ENCODE peak calls at places on chromosomes 7 and 10, in five cellular contexts. A is PC-3, L is mesendoderm, Z is mammary epithelial cell, M is IMR-90. H is an unnamed sample.
A peak's percentile ranks its signal among the peaks of the same experiment; 100 is the strongest.

GRCh38 chr10:5622586-5622985 is 43.8 kb downstream of the ASB13 start:
- DNase-seq in A (peak; percentile 25), M (peak; percentile 36), Z (peak; percentile 28), L (no peak), H (no peak)

GRCh38 chr10:126135177-126135576 is 238.8 kb downstream of the FANK1 start:
- DNase-seq in Z (no peak), M (peak; percentile 40), L (peak; percentile 59), A (peak; percentile 7), H (peak; percentile 71)

GRCh38 chr7:108452707-108453106 is 3.5 kb downstream of the NRCAM start:
- DNase-seq in Z (peak; percentile 29), M (peak; percentile 40), L (peak; percentile 38), A (peak; percentile 28), H (no peak)

GRCh38 chr7:1156782-1157535 is 3.0 kb downstream of the ZFAND2A start:
- DNase-seq in L (no peak), M (peak; percentile 52), A (peak; percentile 84), Z (no peak), H (no peak)

GRCh38 chr7:153061913-153062528 is 302.5 kb downstream of the ACTR3B start:
- DNase-seq in L (peak; percentile 56), A (peak; percentile 3), Z (no peak), M (no peak), H (peak; percentile 87)

GRCh38 chr7:137434530-137434929 is 91.0 kb upstream of the PTN start:
- DNase-seq in M (no peak), Z (no peak), A (no peak), L (peak; percentile 15), H (no peak)

GRCh38 chr7:74356589-74357315 is 67.5 kb downstream of the CLIP2 start:
- DNase-seq in A (peak; percentile 11), L (peak; percentile 18), Z (peak; percentile 14), M (peak; percentile 53), H (peak; percentile 63)

GRCh38 chr10:28587970-28588290 is 55.0 kb downstream of the WAC start:
- DNase-seq in A (no peak), L (peak; percentile 10), M (peak; percentile 75), Z (peak; percentile 42), H (no peak)

GRCh38 chr7:130875265-130875741 is 141.3 kb upstream of the KLF14 start:
- DNase-seq in M (peak; percentile 44), L (peak; percentile 77), Z (no peak), A (peak; percentile 71), H (peak; percentile 93)

GRCh38 chr7:106163257-106163656 is 51.1 kb upstream of the SYPL1 start:
- DNase-seq in Z (no peak), A (no peak), M (no peak), L (no peak), H (no peak)

GRCh38 chr7:8379264-8379663 is 54.1 kb upstream of the NXPH1 start:
- DNase-seq in Z (no peak), L (no peak), A (no peak), M (no peak), H (no peak)

GRCh38 chr10:112230325-112230988 is 46.9 kb upstream of the GPAM start:
- DNase-seq in M (peak; percentile 58), L (peak; percentile 42), Z (no peak), A (peak; percentile 23), H (no peak)

GRCh38 chr10:62990126-62990525 is 143.0 kb upstream of the NRBF2 start:
- DNase-seq in M (no peak), L (no peak), A (peak; percentile 47), Z (peak; percentile 67), H (no peak)

GRCh38 chr10:131885391-131886165 is 15.2 kb upstream of the PPP2R2D start:
- DNase-seq in A (peak; percentile 73), L (peak; percentile 75), Z (peak; percentile 65), M (peak; percentile 39), H (peak; percentile 95)

GRCh38 chr10:34049887-34050286 is 715.4 kb upstream of the NRP1 start:
- DNase-seq in Z (peak; percentile 32), M (peak; percentile 82), L (peak; percentile 22), A (peak; percentile 61), H (no peak)

GRCh38 chr7:4531236-4531635 is 150.9 kb upstream of the FOXK1 start:
- DNase-seq in L (no peak), M (no peak), Z (no peak), A (no peak), H (peak; percentile 60)

GRCh38 chr10:119306964-119307363 is 99.6 kb downstream of the GRK5 start:
- DNase-seq in M (peak; percentile 42), L (no peak), Z (peak; percentile 44), A (peak; percentile 55), H (no peak)
- H3K9ac ChIP-seq in M (no peak overlapping the region), L (no peak overlapping the region), Z (no peak overlapping the region), A (no peak overlapping the region), H (no peak overlapping the region)

GRCh38 chr7:75687246-75688088 is 51.3 kb downstream of the HIP1 start:
- DNase-seq in Z (no peak), M (no peak), A (no peak), L (no peak), H (no peak)
- H3K9ac ChIP-seq in Z (no peak overlapping the region), M (no peak overlapping the region), A (no peak overlapping the region), L (no peak overlapping the region), H (no peak overlapping the region)

GRCh38 chr10:3528271-3528670 is 256.7 kb downstream of the KLF6 start:
- DNase-seq in Z (no peak), A (no peak), L (no peak), M (no peak), H (no peak)

GRCh38 chr10:3528823-3529222 is 256.2 kb downstream of the KLF6 start:
- DNase-seq in L (no peak), A (no peak), M (no peak), Z (no peak), H (no peak)

GRCh38 chr10:3530346-3531096 is 254.5 kb downstream of the KLF6 start:
- DNase-seq in A (peak; percentile 59), L (no peak), Z (no peak), M (peak; percentile 68), H (no peak)

GRCh38 chr10:3531097-3531645 is 253.8 kb downstream of the KLF6 start:
- DNase-seq in M (peak; percentile 17), L (no peak), Z (peak; percentile 47), A (peak; percentile 36), H (no peak)

GRCh38 chr10:3529691-3530090 is 255.3 kb downstream of the KLF6 start:
- DNase-seq in A (no peak), Z (no peak), L (no peak), M (no peak), H (no peak)
- H3K9ac ChIP-seq in A (no peak overlapping the region), Z (no peak overlapping the region), L (no peak overlapping the region), M (no peak overlapping the region), H (no peak overlapping the region)

GRCh38 chr10:86967481-86967941 is 771 bp upstream of the ADIRF start:
- DNase-seq in M (no peak), Z (no peak), L (no peak), A (no peak), H (no peak)

GRCh38 chr10:86968271-86968993 is at the start of gene ADIRF:
- DNase-seq in M (no peak), L (no peak), A (peak; percentile 70), Z (peak; percentile 86), H (peak; percentile 49)

GRCh38 chr10:86964847-86965190 is 3.5 kb upstream of the ADIRF start:
- DNase-seq in Z (no peak), L (no peak), A (no peak), M (no peak), H (no peak)

GRCh38 chr10:86964061-86964846 is 4.0 kb upstream of the ADIRF start:
- DNase-seq in M (no peak), Z (no peak), L (no peak), A (no peak), H (peak; percentile 47)

DNA sequence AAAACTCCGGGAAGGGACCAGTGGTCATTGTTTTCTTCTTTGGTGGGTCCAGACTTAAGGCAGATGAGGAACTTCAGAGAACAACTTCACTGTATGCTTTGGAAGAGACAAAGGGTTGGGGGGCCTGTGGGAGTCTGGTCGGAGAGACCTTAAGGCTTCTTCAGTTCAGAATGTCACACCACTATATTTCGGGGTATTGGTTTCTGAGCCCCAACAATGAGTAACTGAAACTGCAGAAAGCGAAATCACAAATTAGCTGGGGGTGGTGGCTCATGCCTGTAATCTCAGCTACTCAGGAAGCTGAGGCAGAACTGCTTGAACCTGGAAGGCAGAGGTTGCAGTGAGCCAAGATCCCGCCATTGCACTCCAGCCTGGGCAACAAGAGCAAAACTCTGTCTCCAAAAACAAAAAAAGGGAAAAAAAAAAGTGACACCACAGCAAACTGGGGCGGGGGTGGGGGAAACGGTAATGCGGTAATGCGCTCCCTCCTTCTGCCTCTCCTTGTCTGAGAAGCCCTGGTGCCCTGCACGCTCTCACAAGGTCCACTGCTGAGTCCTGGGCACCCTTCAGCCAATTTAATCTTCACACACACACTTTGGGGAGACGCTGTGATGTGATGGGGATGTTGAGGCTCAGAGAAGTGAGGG is 2.2 kb upstream of the ADIRF start:
- DNase-seq in L (no peak), A (no peak), Z (no peak), M (no peak), H (no peak)
- H3K9ac ChIP-seq in L (peak overlapping the region; percentile 47), A (peak overlapping the region; percentile 5), Z (peak overlapping the region; percentile 44), M (no peak overlapping the region), H (no peak overlapping the region)

GRCh38 chr10:649798-650690 is 39.4 kb downstream of the DIP2C start:
- DNase-seq in Z (no peak), L (no peak), M (peak; percentile 82), A (no peak), H (peak; percentile 46)

GRCh38 chr10:652226-652625 is 37.2 kb downstream of the DIP2C start:
- DNase-seq in L (no peak), Z (no peak), A (no peak), M (no peak), H (peak; percentile 38)

GRCh38 chr10:651700-652099 is 37.8 kb downstream of the DIP2C start:
- DNase-seq in L (no peak), Z (no peak), M (no peak), A (no peak), H (peak; percentile 35)

GRCh38 chr10:650691-651615 is 38.5 kb downstream of the DIP2C start:
- DNase-seq in L (no peak), M (peak; percentile 78), A (no peak), Z (no peak), H (peak; percentile 28)

GRCh38 chr10:649445-649797 is 40.0 kb downstream of the DIP2C start:
- DNase-seq in L (no peak), Z (no peak), A (no peak), M (no peak), H (no peak)
- H3K9ac ChIP-seq in L (no peak overlapping the region), Z (no peak overlapping the region), A (no peak overlapping the region), M (no peak overlapping the region), H (no peak overlapping the region)

DNA sequence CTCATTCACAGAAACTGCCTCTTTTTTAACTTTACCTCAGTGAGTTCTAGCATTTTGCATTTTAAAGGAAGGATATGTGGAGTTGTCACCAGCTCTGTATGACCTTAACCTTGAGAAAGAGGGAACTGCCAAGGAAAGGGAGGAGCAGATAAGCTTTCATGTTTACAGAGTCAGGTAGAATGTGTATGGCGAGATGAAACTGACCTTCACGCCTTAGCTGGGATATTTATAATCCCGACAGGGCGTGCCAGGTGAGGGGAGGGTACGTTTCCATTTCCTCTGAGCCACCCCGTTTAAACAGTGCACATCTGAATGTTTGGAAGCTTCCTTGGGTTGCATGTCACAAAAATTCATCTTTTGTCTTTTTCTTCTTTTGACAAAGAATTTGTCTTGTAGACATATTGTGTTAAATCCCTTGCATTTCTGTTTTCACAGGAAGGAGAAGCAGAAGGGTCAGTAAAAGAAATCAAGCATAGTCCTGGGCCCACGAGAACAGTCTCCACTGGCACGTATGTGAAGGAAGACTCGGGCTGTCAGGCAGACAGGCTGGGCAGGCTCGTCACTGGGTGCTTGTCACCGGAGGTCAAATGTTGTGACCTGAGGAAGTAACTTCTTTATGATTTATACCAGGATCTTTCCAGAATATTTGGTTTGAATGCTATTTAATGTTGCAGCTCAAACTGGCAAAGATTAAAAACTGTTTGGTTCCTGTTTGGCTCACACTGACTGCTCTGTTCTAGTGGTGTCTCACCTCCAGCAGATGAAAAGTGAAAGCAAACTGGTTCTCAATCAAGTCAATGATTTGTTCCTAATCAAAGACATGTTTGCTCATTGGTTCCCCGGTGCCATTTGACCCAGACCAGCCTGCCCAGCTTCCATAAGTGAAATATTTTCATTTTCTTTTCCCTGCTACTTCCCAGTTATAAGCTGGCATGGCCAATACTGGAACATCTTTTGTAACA is 16.1 kb downstream of the OPTN start:
- DNase-seq in L (no peak), Z (no peak), M (no peak), A (no peak), H (no peak)
- H3K9ac ChIP-seq in L (no peak overlapping the region), Z (no peak overlapping the region), M (no peak overlapping the region), A (no peak overlapping the region), H (no peak overlapping the region)